ENCODE peak calls at places on chromosomes 1 and 21, in four cellular contexts. M, N, L and W are unnamed samples.

GRCh38 chr1:44072204-44072603 is 40.9 kb upstream of the SLC6A9 start:
- DNase-seq in M (no peak), N (peak), L (peak), W (no peak)

GRCh38 chr21:15592271-15592860 is 137.4 kb upstream of the USP25 start:
- DNase-seq in M (no peak), N (peak), L (peak), W (no peak)

GRCh38 chr1:14853518-14853917 is 255.0 kb downstream of the KAZN start:
- DNase-seq in M (no peak), N (no peak), L (no peak), W (no peak)

GRCh38 chr1:10396870-10397269 is 2.0 kb upstream of the PGD start:
- DNase-seq in M (no peak), N (no peak), L (no peak), W (no peak)

GRCh38 chr1:101377436-101377835 is 140.6 kb downstream of the S1PR1 start:
- DNase-seq in M (no peak), N (no peak), L (no peak), W (no peak)

GRCh38 chr1:221574529-221574928 is 167.4 kb downstream of the DUSP10 start:
- DNase-seq in M (no peak), N (no peak), L (peak), W (no peak)

GRCh38 chr1:41804176-41804575 is 114.5 kb downstream of the HIVEP3 start:
- DNase-seq in M (no peak), N (no peak), L (no peak), W (no peak)

GRCh38 chr1:161266096-161266679 is 7.6 kb downstream of the PCP4L1 start:
- DNase-seq in M (no peak), N (no peak), L (peak), W (no peak)